ENCODE peak calls at places on chromosomes 12 and 14, in four cellular contexts. E is K562, M is HepG2, V is GM12892. K is an unnamed sample.

GRCh38 chr12:132053338-132054330 is 90.5 kb downstream of the DDX51 start:
- DNase-seq in E (no peak), M (no peak), V (no peak), K (no peak)

GRCh38 chr12:39235990-39236767 is 206.7 kb downstream of the KIF21A start:
- DNase-seq in E (no peak), M (no peak), V (no peak), K (no peak)

GRCh38 chr12:122813310-122813713 is 21.9 kb upstream of the HIP1R start:
- DNase-seq in E (no peak), M (no peak), V (no peak), K (no peak)

GRCh38 chr12:104282109-104282508 is 21.4 kb upstream of the EID3 start:
- DNase-seq in E (no peak), M (no peak), V (no peak), K (no peak)

GRCh38 chr12:115941362-115941761 is 336.1 kb downstream of the MED13L start:
- DNase-seq in E (no peak), M (no peak), V (no peak), K (no peak)

GRCh38 chr12:131164096-131164872 is 210.6 kb downstream of the ADGRD1 start:
- DNase-seq in E (peak), M (no peak), V (no peak), K (no peak)

GRCh38 chr12:82758743-82759142 is 72.0 kb downstream of the TMTC2 start:
- DNase-seq in E (no peak), M (no peak), V (no peak), K (no peak)

GRCh38 chr12:19093218-19093617 is 36.3 kb upstream of the PLEKHA5 start:
- DNase-seq in E (no peak), M (no peak), V (no peak), K (no peak)

GRCh38 chr12:107134558-107134957 is 41.2 kb upstream of the CRY1 start:
- DNase-seq in E (peak), M (peak), V (no peak), K (no peak)

GRCh38 chr12:75611041-75611440 is 99.6 kb upstream of the KRR1 start:
- DNase-seq in E (no peak), M (no peak), V (no peak), K (no peak)

GRCh38 chr12:47224563-47225133 is 144.9 kb upstream of the AMIGO2 start:
- DNase-seq in E (no peak), M (no peak), V (no peak), K (no peak)

GRCh38 chr12:49804821-49805220 is 23.4 kb downstream of the NCKAP5L start:
- DNase-seq in E (no peak), M (no peak), V (no peak), K (no peak)

GRCh38 chr12:122790393-122791075 is 16.2 kb downstream of the CCDC62 start:
- DNase-seq in E (no peak), M (no peak), V (no peak), K (no peak)

GRCh38 chr14:84065811-84066210 is 1464.1 kb upstream of the FLRT2 start:
- DNase-seq in E (no peak), M (no peak), V (no peak), K (no peak)

GRCh38 chr12:76519538-76519937 is 40.0 kb downstream of the OSBPL8 start:
- DNase-seq in E (no peak), M (no peak), V (no peak), K (no peak)

GRCh38 chr12:49331360-49332222 is 5.4 kb downstream of the C1QL4 start:
- DNase-seq in E (peak), M (peak), V (no peak), K (no peak)

GRCh38 chr12:106774808-106775524 is 484 bp downstream of the RIC8B start:
- DNase-seq in E (no peak), M (no peak), V (peak), K (peak)

GRCh38 chr12:68446896-68447806 is 115.0 kb upstream of the MDM1 start:
- DNase-seq in E (no peak), M (no peak), V (no peak), K (no peak)

GRCh38 chr12:117061555-117062079 is 37.6 kb downstream of the TESC start:
- DNase-seq in E (no peak), M (no peak), V (no peak), K (no peak)

GRCh38 chr14:82710257-82710841 is 1176.7 kb upstream of the SEL1L start:
- DNase-seq in E (peak), M (peak), V (peak), K (peak)

GRCh38 chr14:89491701-89492381 is 74.8 kb upstream of the FOXN3 start:
- DNase-seq in E (no peak), M (peak), V (no peak), K (no peak)

GRCh38 chr14:50360851-50361250 is 35.8 kb downstream of the CDKL1 start:
- DNase-seq in E (no peak), M (no peak), V (no peak), K (no peak)

GRCh38 chr12:132560421-132560830 is 50.0 kb downstream of the LRCOL1 start:
- DNase-seq in E (peak), M (no peak), V (no peak), K (peak)

GRCh38 chr14:72679591-72680151 is 214.2 kb downstream of the DPF3 start:
- DNase-seq in E (no peak), M (no peak), V (no peak), K (no peak)

GRCh38 chr14:52043690-52044089 is 25.2 kb downstream of the NID2 start:
- DNase-seq in E (peak), M (peak), V (no peak), K (peak)

GRCh38 chr12:53495903-53496751 is 3.1 kb downstream of the MAP3K12 start:
- DNase-seq in E (peak), M (peak), V (no peak), K (no peak)

GRCh38 chr12:14846042-14846587 is 2.8 kb upstream of the ART4 start:
- DNase-seq in E (no peak), M (no peak), V (no peak), K (no peak)

GRCh38 chr14:33530358-33530757 is 420.5 kb downstream of the EGLN3 start:
- DNase-seq in E (no peak), M (no peak), V (no peak), K (no peak)

GRCh38 chr14:74893614-74894091 is 11.9 kb downstream of the DLST start:
- DNase-seq in E (no peak), M (no peak), V (no peak), K (no peak)

GRCh38 chr12:132400011-132400641 is 70.7 kb upstream of the GALNT9 start:
- DNase-seq in E (no peak), M (no peak), V (no peak), K (no peak)

GRCh38 chr12:3127832-3128231 is 50.7 kb downstream of the TSPAN9 start:
- DNase-seq in E (no peak), M (no peak), V (no peak), K (no peak)

GRCh38 chr14:101562659-101563351 is 1.5 kb downstream of the DIO3 start:
- DNase-seq in E (no peak), M (no peak), V (no peak), K (no peak)

GRCh38 chr12:32252199-32253073 is 145.8 kb downstream of the BICD1 start:
- DNase-seq in E (no peak), M (no peak), V (no peak), K (no peak)

DNA sequence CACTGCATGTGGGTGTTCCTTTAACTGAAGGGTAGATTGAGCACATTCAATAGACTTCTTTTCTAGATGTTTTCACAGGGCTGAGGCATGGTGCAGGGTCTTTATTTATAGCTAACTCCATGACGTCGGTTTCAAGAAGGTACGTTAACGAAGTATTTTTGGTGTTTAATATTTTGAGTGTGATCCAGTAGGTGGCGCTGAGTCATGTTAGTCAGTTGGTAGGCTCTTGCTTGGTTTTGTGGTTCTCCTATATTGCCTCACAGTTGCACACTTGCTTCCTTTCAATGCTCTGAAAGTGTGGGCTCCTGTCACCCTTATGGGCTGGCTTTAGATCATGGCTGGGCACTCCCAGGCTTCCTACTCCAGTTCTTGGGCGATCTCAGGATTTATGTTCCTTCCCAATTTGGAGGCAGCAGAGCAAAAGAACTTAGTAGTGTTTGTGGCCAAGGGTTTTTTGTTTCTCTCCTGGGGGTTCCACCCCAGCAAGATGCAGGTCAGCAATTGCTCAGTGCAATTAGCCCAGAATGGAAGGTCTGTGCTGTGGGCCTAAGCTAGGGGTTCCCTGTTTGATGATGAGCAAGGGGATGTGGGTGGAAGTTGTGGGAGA is 471.6 kb upstream of the FOXG1 start:
- DNase-seq in E (no peak), M (peak), V (no peak), K (no peak)
- TF ChIP-seq TAF1 in E (no peak), M (no peak), V (no peak), K (no peak)

GRCh38 chr14:29240046-29240445 is 473.5 kb downstream of the FOXG1 start:
- DNase-seq in E (no peak), M (no peak), V (no peak), K (no peak)

GRCh38 chr14:29235991-29236390 is 469.4 kb downstream of the FOXG1 start:
- DNase-seq in E (no peak), M (no peak), V (no peak), K (no peak)

GRCh38 chr14:29233188-29233587 is 466.6 kb downstream of the FOXG1 start:
- DNase-seq in E (no peak), M (no peak), V (no peak), K (no peak)

GRCh38 chr14:29236401-29236800 is 469.8 kb downstream of the FOXG1 start:
- DNase-seq in E (no peak), M (no peak), V (no peak), K (no peak)

DNA sequence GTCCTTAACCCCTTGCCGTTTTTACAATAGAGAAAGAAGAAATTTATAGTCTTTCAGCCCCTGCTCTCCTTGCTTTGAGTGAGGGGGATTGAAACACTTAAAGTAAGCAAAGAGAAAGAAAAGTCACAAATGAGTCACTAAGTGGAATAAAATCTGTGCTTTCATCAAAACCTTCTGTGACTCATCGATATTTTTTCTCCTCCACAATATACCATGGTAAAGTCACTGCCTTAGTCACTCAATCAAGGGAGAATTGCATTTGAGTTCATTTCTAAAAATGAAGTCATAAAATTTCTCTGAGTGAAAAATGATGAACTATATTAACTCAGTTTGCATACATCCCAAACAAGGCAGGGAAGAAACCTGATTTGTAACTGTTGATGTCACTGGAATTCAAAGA is 470.3 kb downstream of the FOXG1 start:
- DNase-seq in E (no peak), M (no peak), V (no peak), K (no peak)
- TF ChIP-seq TAF1 in E (no peak), M (no peak), V (no peak), K (no peak)

GRCh38 chr12:6363330-6364036 is 11.9 kb downstream of the SCNN1A start:
- DNase-seq in E (peak), M (peak), V (peak), K (peak)
- TF ChIP-seq TAF1 in E (peak), M (peak), V (no peak), K (no peak)

DNA sequence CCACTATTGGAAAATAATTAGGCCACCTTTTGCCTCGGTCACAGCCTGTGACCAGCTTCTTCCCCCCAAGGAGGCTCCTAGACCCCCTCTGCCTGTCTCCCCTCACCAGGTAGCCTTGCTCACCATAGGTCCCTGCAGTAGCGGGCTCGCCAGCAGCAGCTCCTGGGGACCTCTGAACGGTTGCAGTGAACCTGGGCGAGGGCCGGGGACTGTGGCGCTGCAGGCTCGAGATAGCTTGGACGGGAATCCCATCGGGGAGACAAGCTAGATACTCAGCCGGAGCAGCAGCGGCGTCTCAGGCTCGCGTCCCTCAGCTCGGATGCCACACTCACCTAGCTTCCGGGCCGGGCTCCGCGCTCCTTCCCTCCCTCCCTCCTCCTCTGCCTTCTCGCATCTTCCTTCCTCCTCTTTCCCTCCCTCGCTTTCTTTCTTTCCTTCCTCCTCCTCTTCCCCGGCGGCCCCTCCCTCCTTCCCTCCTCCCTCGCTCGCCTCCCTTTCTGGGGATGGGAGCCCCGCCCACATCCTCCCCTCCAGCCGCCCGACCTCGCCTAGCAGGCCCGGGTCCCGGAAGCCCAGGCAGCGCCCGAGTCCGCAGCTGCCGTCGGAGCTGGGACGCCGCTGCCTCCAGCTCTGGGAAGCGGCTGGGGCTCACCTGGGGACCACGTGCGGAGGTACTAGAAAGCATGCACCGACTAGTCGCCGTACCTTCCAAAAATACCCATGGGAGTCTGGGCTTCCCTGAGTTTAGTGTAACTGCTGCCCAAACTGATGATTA is at the start of gene BMP4:
- DNase-seq in E (peak), M (peak), V (no peak), K (no peak)
- TF ChIP-seq TAF1 in E (no peak), M (peak), V (no peak), K (no peak)

DNA sequence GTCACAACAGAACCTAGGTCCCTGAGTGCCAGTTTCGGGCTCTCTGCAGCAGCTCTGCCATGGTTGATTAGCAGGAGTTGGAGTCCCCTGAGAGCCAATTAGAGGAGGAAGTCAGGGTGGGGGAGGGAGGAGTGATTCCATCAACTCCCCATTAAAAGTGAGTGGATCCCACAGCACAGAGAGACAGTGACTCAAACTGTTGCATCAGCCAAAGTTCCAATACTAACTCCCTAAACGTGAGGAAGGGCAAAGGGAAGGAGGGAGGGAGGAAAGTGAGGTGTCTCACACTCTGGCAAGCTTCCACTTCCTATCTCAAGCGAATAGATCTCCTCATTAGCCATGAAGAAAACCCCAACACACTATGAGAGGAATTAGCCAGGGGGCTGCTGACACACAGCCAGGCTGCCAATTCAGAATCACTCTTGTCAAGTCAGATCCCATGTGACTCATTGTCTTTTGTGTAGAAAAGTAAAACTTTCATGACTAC is 23.6 kb downstream of the OR11H4 start:
- DNase-seq in E (peak), M (no peak), V (no peak), K (no peak)
- TF ChIP-seq TAF1 in E (no peak), M (no peak), V (no peak), K (no peak)

GRCh38 chr14:105938959-105939358 is 412.6 kb downstream of the TMEM121 start:
- DNase-seq in E (no peak), M (no peak), V (no peak), K (no peak)
- TF ChIP-seq TAF1 in E (no peak), M (no peak), V (no peak), K (no peak)

DNA sequence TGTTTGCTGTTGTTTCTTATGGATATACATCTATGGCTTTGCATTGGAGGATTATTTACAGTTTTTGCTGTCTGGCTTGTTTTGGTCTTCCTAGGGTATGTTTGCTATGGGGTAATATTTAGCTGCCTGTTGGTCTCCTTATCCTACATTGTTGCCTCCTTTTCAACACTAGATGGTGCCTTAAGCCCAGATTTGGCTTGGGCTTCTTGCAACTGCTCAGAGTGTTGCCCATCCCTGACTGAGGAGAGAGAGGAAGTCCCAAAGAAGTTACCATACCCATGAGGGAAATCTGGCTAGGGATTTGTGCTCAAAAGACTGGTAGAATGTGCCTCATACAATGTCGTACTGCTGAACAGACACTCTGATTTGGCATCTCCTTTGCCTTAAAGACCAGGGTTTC is 94.6 kb upstream of the MUCL1 start:
- DNase-seq in E (peak), M (peak), V (no peak), K (no peak)
- TF ChIP-seq TAF1 in E (no peak), M (no peak), V (no peak), K (no peak)

DNA sequence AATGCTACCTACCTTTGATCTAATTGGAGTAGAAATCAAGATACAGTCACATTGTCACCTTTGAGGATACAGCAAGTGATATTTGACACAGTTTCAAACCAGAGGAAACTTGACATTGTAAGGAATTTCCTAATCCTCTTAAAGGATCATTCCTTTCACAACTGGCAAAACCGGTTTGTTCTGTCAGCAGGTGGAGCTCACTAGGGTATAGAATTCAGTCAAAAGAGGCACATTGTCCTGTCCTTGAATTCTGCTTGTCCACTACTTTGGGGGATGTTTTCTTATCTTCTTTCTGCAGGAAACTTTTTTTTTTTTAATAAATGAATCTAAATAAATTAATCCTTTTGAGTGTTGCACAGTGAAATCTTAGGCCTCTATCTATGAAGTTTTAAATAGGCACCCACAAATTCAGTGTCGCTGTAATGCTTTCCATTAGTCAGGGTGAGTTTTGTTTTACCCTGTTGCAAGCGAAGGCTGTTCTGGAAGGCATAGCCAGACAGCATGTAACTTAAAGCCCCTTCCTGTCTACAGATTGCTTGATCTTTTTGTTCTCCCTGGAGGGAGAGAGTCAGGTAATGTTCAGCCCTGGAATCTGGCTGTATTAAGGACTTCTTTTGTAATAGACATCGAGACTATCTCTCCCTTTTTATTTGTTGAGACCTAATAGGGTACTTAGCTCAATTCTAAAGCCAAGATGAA is 285.0 kb upstream of the RGS6 start:
- DNase-seq in E (no peak), M (no peak), V (no peak), K (no peak)
- TF ChIP-seq TAF1 in E (no peak), M (no peak), V (no peak), K (no peak)

DNA sequence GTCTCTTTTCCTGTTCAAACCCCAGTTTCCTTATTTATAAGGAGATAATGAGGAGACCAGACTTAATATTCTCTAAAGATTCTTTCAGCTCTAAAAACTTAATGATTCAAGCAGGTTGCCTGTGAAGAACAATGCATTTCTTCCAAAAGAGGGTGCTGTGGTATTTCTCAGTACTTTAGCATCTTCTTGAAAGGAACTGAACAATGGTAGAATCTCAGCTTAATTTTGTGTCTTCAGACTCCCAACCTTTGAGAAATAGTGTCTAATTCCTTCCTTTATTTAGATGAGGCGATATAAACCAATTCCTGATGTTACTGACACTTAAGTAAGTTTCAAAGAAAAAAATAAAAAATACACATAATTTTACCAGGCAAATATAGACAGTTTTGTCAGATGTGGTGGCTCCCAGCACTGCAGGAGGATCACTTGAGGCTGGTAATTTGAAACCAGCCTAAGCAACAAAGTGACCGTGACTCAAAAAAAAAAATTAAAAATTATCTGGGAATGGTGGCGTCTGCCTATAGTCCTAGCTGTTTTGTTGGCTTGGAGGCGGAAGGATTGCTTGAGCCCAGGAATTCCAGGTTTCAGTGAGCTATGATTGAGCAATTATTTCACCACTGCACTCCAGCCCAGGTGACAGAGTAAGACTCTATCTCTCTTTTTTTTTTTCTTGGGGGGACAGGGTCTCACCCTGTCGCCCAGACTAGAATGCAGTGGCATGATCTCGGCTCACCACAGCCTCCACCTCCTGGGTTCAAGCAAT is 76.9 kb upstream of the PSMA6 start:
- DNase-seq in E (peak), M (peak), V (no peak), K (no peak)
- TF ChIP-seq TAF1 in E (no peak), M (no peak), V (no peak), K (no peak)

K was measured in GM12891.